ENCODE peak calls at places on chromosomes 11 and 22, in ten cellular contexts. V is adipocyte, Q is Peyer's patch, C is neuronal stem cell, N is right lobe of liver, H is stomach, I is A549, U is HAP-1, R is psoas muscle, G is endothelial cell of umbilical vein. O is an unnamed sample. For H3K4me1, the result is how much of the 10 kb centered on the place peaks cover.

GRCh38 chr11:14542384-14542783 is 22.2 kb upstream of the PSMA1 start:
- DNase-seq in Q (no peak), H (no peak), G (peak), U (peak), C (no peak), I (no peak), N (no peak), R (no peak), V (no peak), O (no peak)

GRCh38 chr11:83480811-83481210 is 194.6 kb upstream of the CCDC90B start:
- DNase-seq in U (no peak), R (no peak), Q (no peak), V (no peak), N (no peak), I (no peak), G (no peak), C (peak), H (no peak), O (no peak)

GRCh38 chr11:112113539-112114457 is 27.1 kb downstream of the SDHD start:
- DNase-seq in N (no peak), H (no peak), R (no peak), C (peak), I (peak), Q (no peak), U (peak), G (peak), V (peak), O (no peak)

GRCh38 chr11:70688142-70688541 is 289.8 kb downstream of the CTTN start:
- DNase-seq in V (no peak), Q (no peak), H (no peak), R (no peak), U (no peak), I (no peak), C (no peak), N (no peak), G (no peak), O (no peak)

GRCh38 chr11:97850726-97851125 is 1170.0 kb upstream of the CNTN5 start:
- DNase-seq in U (no peak), Q (no peak), V (no peak), N (no peak), G (no peak), I (no peak), R (no peak), C (peak), H (no peak), O (no peak)

GRCh38 chr11:67699521-67699920 is 25.1 kb upstream of the ALDH3B2 start:
- DNase-seq in U (no peak), C (no peak), I (peak), G (no peak), N (no peak), V (no peak), H (no peak), R (no peak), Q (no peak), O (no peak)

GRCh38 chr22:28882878-28883656 is at the start of gene ZNRF3:
- DNase-seq in U (peak), H (peak), R (peak), G (peak), Q (peak), I (peak), N (peak), V (peak), C (peak), O (peak)

GRCh38 chr11:123451183-123451907 is 21.3 kb downstream of the GRAMD1B start:
- DNase-seq in N (no peak), R (no peak), G (no peak), H (no peak), Q (no peak), I (no peak), U (no peak), C (no peak), V (no peak), O (no peak)

GRCh38 chr11:62508336-62509058 is 38.1 kb downstream of the AHNAK start:
- DNase-seq in I (peak), H (peak), Q (peak), U (peak), G (peak), N (peak), V (peak), C (peak), R (peak), O (peak)

GRCh38 chr11:88538088-88538487 is 200.6 kb upstream of the CTSC start:
- DNase-seq in V (peak), I (peak), N (no peak), Q (no peak), H (no peak), G (peak), C (no peak), R (no peak), U (no peak), O (no peak)

GRCh38 chr11:45512749-45513148 is 152.7 kb downstream of the CHST1 start:
- DNase-seq in G (no peak), N (peak), V (no peak), R (no peak), Q (no peak), C (no peak), I (no peak), U (no peak), H (no peak), O (no peak)
- H3K4me1 ChIP-seq in G (under half), N (under half), V (under half), R (under half), Q (under half), C (under half), I (under half), U (under half), H (under half), O (under half)

DNA sequence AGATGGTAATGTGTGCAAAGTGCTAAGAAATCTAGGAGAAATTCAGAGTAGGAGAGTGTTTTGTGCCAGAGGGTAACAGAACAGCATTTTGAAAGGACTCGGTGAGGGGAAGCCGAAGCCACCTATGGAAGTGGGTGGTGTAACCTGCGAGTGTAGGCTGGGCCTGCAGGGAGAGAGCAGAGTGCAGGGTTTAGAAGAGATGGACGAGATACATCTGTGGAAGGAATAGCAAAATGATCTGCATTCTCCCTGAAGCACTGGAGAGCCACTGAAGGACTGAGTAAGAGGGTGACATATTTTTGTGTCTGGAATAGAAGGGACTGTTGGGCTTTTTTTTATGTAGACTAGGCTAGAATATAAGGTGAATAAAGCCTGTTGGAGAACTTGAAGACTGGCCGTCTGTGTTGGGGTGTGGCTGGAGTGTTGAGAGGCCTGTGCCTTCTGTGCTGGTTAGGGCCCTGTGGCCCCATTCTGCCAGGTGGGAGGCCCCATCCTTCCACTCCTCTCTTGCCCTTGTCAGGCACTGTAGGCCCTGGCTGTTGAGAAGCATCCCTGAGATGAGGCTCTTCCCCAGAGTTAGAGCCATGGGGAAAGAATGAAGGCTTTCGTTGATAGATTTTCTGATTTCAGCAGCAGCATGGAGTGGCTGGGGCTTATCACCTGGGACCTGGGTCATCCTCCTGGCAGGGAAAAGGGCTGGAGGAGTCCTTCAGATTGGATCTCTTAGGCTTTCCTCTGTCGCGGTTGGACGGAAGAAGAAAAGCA is 102.2 kb downstream of the ZBTB16 start:
- DNase-seq in H (no peak), R (peak), Q (no peak), V (no peak), N (no peak), I (no peak), C (no peak), G (no peak), U (no peak), O (no peak)
- H3K4me1 ChIP-seq in H (half or more), R (half or more), Q (half or more), V (half or more), N (half or more), I (under half), C (under half), G (half or more), U (under half), O (half or more)

DNA sequence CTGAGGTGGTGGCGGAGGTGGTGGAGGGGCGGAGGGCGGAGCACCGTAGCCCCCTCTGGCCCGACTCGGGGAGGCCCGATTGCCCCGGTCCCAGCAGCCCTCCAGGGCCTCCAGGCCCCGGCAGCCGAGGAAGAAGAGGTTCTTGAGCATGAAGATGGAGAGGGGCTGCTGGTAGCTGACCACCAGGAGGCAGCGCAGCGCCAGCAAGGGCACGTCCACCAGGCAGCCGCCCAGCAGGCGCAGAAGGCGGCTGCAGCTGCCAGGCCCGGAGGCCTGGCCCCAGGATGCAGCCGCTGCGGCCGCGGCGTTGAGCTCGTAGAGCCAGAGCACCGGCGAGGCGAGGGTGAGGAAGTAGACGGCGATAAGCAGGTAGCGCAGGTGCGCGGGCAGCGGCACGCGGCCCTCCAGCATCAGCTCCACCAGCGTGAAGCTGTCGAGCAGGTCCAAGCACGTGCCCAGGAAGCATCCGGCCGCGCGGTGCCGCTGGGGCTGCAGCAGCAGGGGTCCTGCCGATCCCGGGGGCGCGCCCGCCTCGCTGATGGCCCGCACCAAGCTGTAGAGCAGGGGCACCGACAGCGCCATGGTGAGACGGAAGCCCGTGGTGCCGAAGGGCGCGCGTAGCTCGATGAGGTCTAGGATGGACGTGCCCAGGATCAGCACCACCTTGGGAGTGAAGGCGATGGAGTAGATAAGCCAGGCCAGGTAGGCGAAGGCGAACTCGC is 1.5 kb downstream of the TMEM121B start:
- DNase-seq in U (no peak), R (peak), N (no peak), V (no peak), I (peak), H (no peak), G (no peak), Q (peak), C (no peak), O (no peak)
- H3K4me1 ChIP-seq in U (under half), R (under half), N (under half), V (under half), I (under half), H (under half), G (under half), Q (under half), C (under half), O (under half)

GRCh38 chr11:129013737-129014475 is 71.2 kb upstream of the TP53AIP1 start:
- DNase-seq in N (no peak), V (no peak), G (no peak), I (no peak), U (no peak), C (no peak), R (no peak), H (no peak), Q (no peak), O (no peak)

GRCh38 chr11:129023968-129024676 is 81.5 kb upstream of the TP53AIP1 start:
- DNase-seq in H (peak), N (no peak), U (no peak), R (no peak), C (peak), I (no peak), V (no peak), Q (peak), G (peak), O (peak)

GRCh38 chr11:129021295-129021694 is 78.6 kb upstream of the TP53AIP1 start:
- DNase-seq in C (no peak), I (no peak), U (no peak), V (no peak), N (no peak), H (no peak), G (no peak), R (no peak), Q (no peak), O (no peak)

GRCh38 chr11:129018991-129019390 is 76.3 kb upstream of the TP53AIP1 start:
- DNase-seq in R (no peak), I (no peak), C (no peak), H (no peak), V (no peak), G (no peak), Q (no peak), U (no peak), N (no peak), O (no peak)
- H3K4me1 ChIP-seq in R (under half), I (under half), C (under half), H (under half), V (under half), G (under half), Q (under half), U (under half), N (under half), O (under half)

GRCh38 chr22:45683248-45683647 is 11.6 kb downstream of the ATXN10 start:
- DNase-seq in C (no peak), R (no peak), I (no peak), H (no peak), Q (no peak), N (no peak), V (no peak), U (no peak), G (no peak), O (no peak)
- H3K4me1 ChIP-seq in C (under half), R (half or more), I (half or more), H (under half), Q (under half), N (under half), V (half or more), U (under half), G (under half), O (under half)

GRCh38 chr22:27784099-27784446 is 17.5 kb downstream of the MN1 start:
- DNase-seq in U (no peak), V (peak), G (no peak), I (no peak), Q (no peak), N (no peak), R (no peak), C (no peak), H (no peak), O (no peak)
- H3K4me1 ChIP-seq in U (under half), V (under half), G (under half), I (under half), Q (under half), N (under half), R (half or more), C (under half), H (under half), O (under half)

GRCh38 chr11:69009441-69010211 is 3.4 kb downstream of the MRGPRF start:
- DNase-seq in Q (peak), V (peak), G (no peak), N (no peak), R (peak), U (no peak), C (no peak), I (peak), H (no peak), O (no peak)
- H3K4me1 ChIP-seq in Q (under half), V (half or more), G (under half), N (under half), R (under half), U (under half), C (under half), I (under half), H (half or more), O (under half)

GRCh38 chr11:120062561-120062930 is 75.4 kb downstream of the TRIM29 start:
- DNase-seq in Q (no peak), V (no peak), C (no peak), U (no peak), G (no peak), H (no peak), R (no peak), I (no peak), N (no peak), O (no peak)
- H3K4me1 ChIP-seq in Q (under half), V (under half), C (under half), U (under half), G (under half), H (under half), R (under half), I (under half), N (under half), O (under half)

DNA sequence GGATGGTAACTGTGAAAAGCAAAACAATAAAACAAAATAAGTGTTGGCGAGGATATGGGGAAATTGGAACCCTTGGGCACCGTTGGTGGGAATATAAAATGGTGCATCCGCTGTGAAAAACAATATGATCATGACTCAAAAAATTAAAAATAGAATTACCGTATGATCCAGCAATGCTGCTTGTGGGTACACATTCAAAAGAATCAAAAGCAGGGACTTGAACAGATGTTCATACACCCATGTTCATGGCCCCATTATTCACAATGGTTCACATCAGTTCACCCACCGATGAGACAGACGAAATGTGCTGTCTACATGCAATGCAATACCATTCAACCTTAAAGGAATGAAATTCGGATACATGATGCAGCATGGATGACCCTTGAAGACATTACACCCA is 1.2 kb upstream of the DERL3 start:
- DNase-seq in R (no peak), I (no peak), H (no peak), G (no peak), N (no peak), Q (no peak), C (no peak), U (no peak), V (no peak), O (no peak)
- H3K4me1 ChIP-seq in R (under half), I (under half), H (half or more), G (under half), N (under half), Q (under half), C (under half), U (under half), V (under half), O (under half)

O was measured in lung.